ENCODE peak calls at places on chromosomes 7 and 10, in nine cellular contexts. One of them, this sample, is unnamed.

GRCh38 chr7:22653981-22654380 is 73.0 kb upstream of the IL6 start:
- DNase-seq in heart left ventricle: no peak
- DNase-seq in ovary: no peak
- DNase-seq in lower leg skin: no peak
- DNase-seq in NB4: no peak
- DNase-seq in HepG2: no peak
- DNase-seq in tibial nerve: no peak
- DNase-seq in A549: no peak
- DNase-seq in adrenal gland: no peak
- DNase-seq in this sample: no peak

GRCh38 chr7:155326385-155326784 is 28.7 kb downstream of the INSIG1 start:
- DNase-seq in tibial nerve: no peak
- DNase-seq in heart left ventricle: no peak
- DNase-seq in adrenal gland: no peak
- DNase-seq in A549: no peak
- DNase-seq in NB4: no peak
- DNase-seq in HepG2: no peak
- DNase-seq in lower leg skin: no peak
- DNase-seq in ovary: no peak
- DNase-seq in this sample: no peak

GRCh38 chr7:34333184-34333583 is 324.8 kb upstream of the NPSR1 start:
- DNase-seq in NB4: no peak
- DNase-seq in tibial nerve: no peak
- DNase-seq in ovary: no peak
- DNase-seq in A549: no peak
- DNase-seq in HepG2: no peak
- DNase-seq in adrenal gland: no peak
- DNase-seq in heart left ventricle: no peak
- DNase-seq in lower leg skin: no peak
- DNase-seq in this sample: no peak

GRCh38 chr7:110604885-110605284 is 486.0 kb upstream of the LRRN3 start:
- DNase-seq in A549: no peak
- DNase-seq in adrenal gland: no peak
- DNase-seq in lower leg skin: no peak
- DNase-seq in NB4: no peak
- DNase-seq in heart left ventricle: no peak
- DNase-seq in HepG2: no peak
- DNase-seq in ovary: no peak
- DNase-seq in tibial nerve: no peak
- DNase-seq in this sample: no peak

GRCh38 chr7:1530946-1531262 is 402 bp downstream of the MAFK start:
- DNase-seq in A549: no peak
- DNase-seq in heart left ventricle: no peak
- DNase-seq in ovary: no peak
- DNase-seq in tibial nerve: no peak
- DNase-seq in adrenal gland: no peak
- DNase-seq in NB4: no peak
- DNase-seq in lower leg skin: no peak
- DNase-seq in HepG2: no peak
- DNase-seq in this sample: no peak

GRCh38 chr10:93193886-93194285 is 120.2 kb downstream of the CYP26A1 start:
- DNase-seq in lower leg skin: no peak
- DNase-seq in adrenal gland: no peak
- DNase-seq in HepG2: no peak
- DNase-seq in tibial nerve: no peak
- DNase-seq in heart left ventricle: no peak
- DNase-seq in NB4: no peak
- DNase-seq in A549: no peak
- DNase-seq in ovary: no peak
- DNase-seq in this sample: no peak

GRCh38 chr10:129031233-129032150 is 435.5 kb upstream of the MGMT start:
- DNase-seq in lower leg skin: no peak
- DNase-seq in tibial nerve: peak; percentile 37
- DNase-seq in heart left ventricle: peak; percentile 60
- DNase-seq in HepG2: peak; percentile 15
- DNase-seq in ovary: no peak
- DNase-seq in NB4: peak; percentile 70
- DNase-seq in A549: peak; percentile 58
- DNase-seq in adrenal gland: peak; percentile 40
- DNase-seq in this sample: peak; percentile 63

GRCh38 chr7:43164757-43165156 is 52.3 kb downstream of the HECW1 start:
- DNase-seq in heart left ventricle: no peak
- DNase-seq in NB4: peak; percentile 7
- DNase-seq in A549: peak; percentile 62
- DNase-seq in lower leg skin: no peak
- DNase-seq in HepG2: no peak
- DNase-seq in tibial nerve: no peak
- DNase-seq in adrenal gland: peak; percentile 30
- DNase-seq in ovary: no peak
- DNase-seq in this sample: no peak

GRCh38 chr7:151091431-151091830 is 5.2 kb downstream of the AGAP3 start:
- DNase-seq in HepG2: no peak
- DNase-seq in lower leg skin: no peak
- DNase-seq in tibial nerve: no peak
- DNase-seq in ovary: no peak
- DNase-seq in heart left ventricle: no peak
- DNase-seq in adrenal gland: peak; percentile 19
- DNase-seq in A549: peak; percentile 69
- DNase-seq in NB4: peak; percentile 58
- DNase-seq in this sample: no peak

GRCh38 chr7:105026750-105027149 is 12.7 kb downstream of the KMT2E start:
- DNase-seq in HepG2: no peak
- DNase-seq in heart left ventricle: no peak
- DNase-seq in NB4: no peak
- DNase-seq in ovary: no peak
- DNase-seq in A549: no peak
- DNase-seq in lower leg skin: no peak
- DNase-seq in adrenal gland: no peak
- DNase-seq in tibial nerve: no peak
- DNase-seq in this sample: no peak

GRCh38 chr7:105019269-105019668 is 5.3 kb downstream of the KMT2E start:
- DNase-seq in HepG2: no peak
- DNase-seq in lower leg skin: no peak
- DNase-seq in heart left ventricle: no peak
- DNase-seq in ovary: no peak
- DNase-seq in tibial nerve: no peak
- DNase-seq in NB4: no peak
- DNase-seq in adrenal gland: no peak
- DNase-seq in A549: no peak
- DNase-seq in this sample: no peak

GRCh38 chr7:105024734-105025133 is 10.7 kb downstream of the KMT2E start:
- DNase-seq in HepG2: peak; percentile 35
- DNase-seq in NB4: no peak
- DNase-seq in ovary: no peak
- DNase-seq in lower leg skin: no peak
- DNase-seq in adrenal gland: no peak
- DNase-seq in heart left ventricle: no peak
- DNase-seq in tibial nerve: no peak
- DNase-seq in A549: no peak
- DNase-seq in this sample: no peak

GRCh38 chr7:105020926-105021325 is 6.9 kb downstream of the KMT2E start:
- DNase-seq in NB4: peak; percentile 54
- DNase-seq in ovary: no peak
- DNase-seq in A549: no peak
- DNase-seq in lower leg skin: no peak
- DNase-seq in adrenal gland: no peak
- DNase-seq in heart left ventricle: no peak
- DNase-seq in tibial nerve: no peak
- DNase-seq in HepG2: no peak
- DNase-seq in this sample: no peak

GRCh38 chr7:105022458-105022857 is 8.5 kb downstream of the KMT2E start:
- DNase-seq in tibial nerve: no peak
- DNase-seq in heart left ventricle: no peak
- DNase-seq in adrenal gland: no peak
- DNase-seq in A549: no peak
- DNase-seq in HepG2: no peak
- DNase-seq in NB4: no peak
- DNase-seq in lower leg skin: no peak
- DNase-seq in ovary: no peak
- DNase-seq in this sample: no peak
- H3K4me3 ChIP-seq in tibial nerve: no peak overlapping the region
- H3K4me3 ChIP-seq in heart left ventricle: no peak overlapping the region
- H3K4me3 ChIP-seq in adrenal gland: no peak overlapping the region
- H3K4me3 ChIP-seq in A549: no peak overlapping the region
- H3K4me3 ChIP-seq in HepG2: no peak overlapping the region
- H3K4me3 ChIP-seq in NB4: no peak overlapping the region
- H3K4me3 ChIP-seq in lower leg skin: no peak overlapping the region
- H3K4me3 ChIP-seq in ovary: no peak overlapping the region
- H3K4me3 ChIP-seq in this sample: no peak overlapping the region

GRCh38 chr10:70233939-70234300 is 691 bp upstream of the PPA1 start:
- DNase-seq in ovary: no peak
- DNase-seq in A549: peak; percentile 57
- DNase-seq in heart left ventricle: no peak
- DNase-seq in lower leg skin: no peak
- DNase-seq in tibial nerve: no peak
- DNase-seq in HepG2: no peak
- DNase-seq in adrenal gland: no peak
- DNase-seq in NB4: no peak
- DNase-seq in this sample: no peak

GRCh38 chr10:70234668-70235447 is 1.6 kb upstream of the PPA1 start:
- DNase-seq in tibial nerve: peak; percentile 65
- DNase-seq in HepG2: no peak
- DNase-seq in NB4: peak; percentile 38
- DNase-seq in lower leg skin: peak; percentile 34
- DNase-seq in ovary: peak; percentile 66
- DNase-seq in A549: no peak
- DNase-seq in heart left ventricle: no peak
- DNase-seq in adrenal gland: peak; percentile 33
- DNase-seq in this sample: no peak

GRCh38 chr10:70232859-70233108 is 445 bp downstream of the PPA1 start:
- DNase-seq in heart left ventricle: no peak
- DNase-seq in HepG2: no peak
- DNase-seq in NB4: no peak
- DNase-seq in adrenal gland: no peak
- DNase-seq in lower leg skin: no peak
- DNase-seq in ovary: no peak
- DNase-seq in A549: no peak
- DNase-seq in tibial nerve: no peak
- DNase-seq in this sample: no peak

GRCh38 chr10:70233109-70233938 is at the start of gene PPA1:
- DNase-seq in NB4: peak; percentile 98
- DNase-seq in adrenal gland: peak; percentile 100
- DNase-seq in tibial nerve: peak; percentile 97
- DNase-seq in HepG2: peak; percentile 92
- DNase-seq in heart left ventricle: peak; percentile 99
- DNase-seq in lower leg skin: peak; percentile 96
- DNase-seq in A549: peak; percentile 97
- DNase-seq in ovary: peak; percentile 98
- DNase-seq in this sample: peak; percentile 99

GRCh38 chr10:70232155-70232858 is 922 bp downstream of the PPA1 start:
- DNase-seq in heart left ventricle: peak; percentile 38
- DNase-seq in HepG2: peak; percentile 71
- DNase-seq in tibial nerve: no peak
- DNase-seq in adrenal gland: peak; percentile 43
- DNase-seq in NB4: peak; percentile 68
- DNase-seq in lower leg skin: no peak
- DNase-seq in ovary: peak; percentile 56
- DNase-seq in A549: peak; percentile 36
- DNase-seq in this sample: peak; percentile 66
- TF ChIP-seq POLR2A in heart left ventricle: peak; percentile 26
- TF ChIP-seq POLR2A in HepG2: peak; percentile 62
- TF ChIP-seq POLR2A in tibial nerve: peak; percentile 25
- TF ChIP-seq POLR2A in adrenal gland: peak; percentile 33
- TF ChIP-seq POLR2A in NB4: no peak
- TF ChIP-seq POLR2A in lower leg skin: no peak
- TF ChIP-seq POLR2A in ovary: peak; percentile 35
- TF ChIP-seq POLR2A in A549: no peak
- TF ChIP-seq POLR2A in this sample: peak; percentile 89

GRCh38 chr10:107277591-107277990 is 113.1 kb upstream of the SORCS1 start:
- DNase-seq in tibial nerve: no peak
- DNase-seq in ovary: no peak
- DNase-seq in heart left ventricle: no peak
- DNase-seq in A549: no peak
- DNase-seq in lower leg skin: no peak
- DNase-seq in NB4: no peak
- DNase-seq in adrenal gland: no peak
- DNase-seq in HepG2: no peak
- DNase-seq in this sample: no peak
- H3K4me3 ChIP-seq in tibial nerve: no peak overlapping the region
- H3K4me3 ChIP-seq in ovary: no peak overlapping the region
- H3K4me3 ChIP-seq in heart left ventricle: no peak overlapping the region
- H3K4me3 ChIP-seq in A549: no peak overlapping the region
- H3K4me3 ChIP-seq in lower leg skin: no peak overlapping the region
- H3K4me3 ChIP-seq in NB4: no peak overlapping the region
- H3K4me3 ChIP-seq in adrenal gland: no peak overlapping the region
- H3K4me3 ChIP-seq in HepG2: no peak overlapping the region
- H3K4me3 ChIP-seq in this sample: no peak overlapping the region

DNA sequence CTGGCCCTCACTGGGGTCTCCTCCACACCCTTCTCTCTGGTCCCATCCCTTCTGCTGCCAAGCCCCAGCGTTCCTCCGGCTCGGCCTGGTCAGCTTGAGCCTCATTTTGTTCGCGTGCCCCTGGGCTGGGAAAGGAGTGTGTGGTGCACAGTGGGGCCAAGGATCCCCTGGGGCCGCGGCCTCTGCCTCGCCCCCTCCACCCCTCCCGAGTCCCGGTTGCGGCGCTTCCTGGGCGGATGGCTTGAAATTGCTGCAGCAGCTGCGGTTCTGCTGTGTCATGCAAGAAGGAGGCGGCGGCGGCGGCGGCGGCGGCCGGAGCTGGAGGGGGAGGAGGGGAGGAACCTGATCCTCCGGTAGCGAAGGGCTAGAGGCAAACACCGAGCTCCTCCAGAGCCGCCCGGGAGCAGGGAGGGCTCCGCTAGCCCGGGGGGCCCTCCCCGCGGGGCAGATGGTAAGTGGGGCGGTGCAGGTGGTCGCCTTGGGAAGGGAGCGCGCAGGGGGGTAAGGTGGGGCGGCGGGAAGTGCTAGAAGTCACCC is 217.9 kb upstream of the MKLN1 start:
- DNase-seq in HepG2: peak; percentile 59
- DNase-seq in adrenal gland: peak; percentile 69
- DNase-seq in tibial nerve: peak; percentile 56
- DNase-seq in lower leg skin: peak; percentile 64
- DNase-seq in A549: peak; percentile 74
- DNase-seq in NB4: peak; percentile 97
- DNase-seq in ovary: peak; percentile 83
- DNase-seq in heart left ventricle: peak; percentile 87
- DNase-seq in this sample: peak; percentile 85
- TF ChIP-seq POLR2A in HepG2: no peak
- TF ChIP-seq POLR2A in adrenal gland: peak; percentile 42
- TF ChIP-seq POLR2A in tibial nerve: peak; percentile 48
- TF ChIP-seq POLR2A in lower leg skin: no peak
- TF ChIP-seq POLR2A in A549: peak; percentile 54
- TF ChIP-seq POLR2A in NB4: peak; percentile 23
- TF ChIP-seq POLR2A in ovary: peak; percentile 31
- TF ChIP-seq POLR2A in heart left ventricle: peak; percentile 73
- TF ChIP-seq POLR2A in this sample: peak; percentile 70

This sample was measured in right lobe of liver.